ENCODE peak calls at places on chromosomes 13 and 19, in five cellular contexts. V, J, Z, B and C are unnamed samples.

GRCh38 chr13:77810891-77811290 is 107.7 kb downstream of the EDNRB start:
- DNase-seq in Z (no peak), B (no peak), V (no peak), J (no peak), C (no peak)

GRCh38 chr19:30060872-30061556 is 119.0 kb downstream of the URI1 start:
- DNase-seq in Z (no peak), B (no peak), J (no peak), V (no peak), C (peak; percentile 29)

GRCh38 chr19:39426170-39426569 is 9.6 kb downstream of the RPS16 start:
- DNase-seq in J (no peak), V (no peak), Z (no peak), B (no peak), C (no peak)

GRCh38 chr19:13089139-13089856 is 13.4 kb downstream of the LYL1 start:
- DNase-seq in Z (peak; percentile 89), V (no peak), J (peak; percentile 33), B (no peak), C (peak; percentile 76)

GRCh38 chr13:99982741-99983400 is 1.3 kb downstream of the ZIC2 start:
- DNase-seq in B (no peak), Z (peak; percentile 31), J (no peak), V (no peak), C (no peak)

GRCh38 chr19:23673132-23673531 is 13.9 kb downstream of the ZNF675 start:
- DNase-seq in V (no peak), B (no peak), Z (no peak), J (no peak), C (no peak)

GRCh38 chr13:109955598-109955997 is 169.2 kb upstream of the IRS2 start:
- DNase-seq in J (no peak), B (no peak), Z (no peak), V (no peak), C (no peak)

GRCh38 chr19:47200530-47200929 is 30.5 kb downstream of the BBC3 start:
- DNase-seq in B (no peak), V (no peak), J (no peak), Z (no peak), C (no peak)

GRCh38 chr19:33670398-33670797 is 48.6 kb downstream of the CHST8 start:
- DNase-seq in B (no peak), Z (no peak), V (no peak), J (no peak), C (no peak)

GRCh38 chr19:927044-927706 is 1.3 kb downstream of the ARID3A start:
- DNase-seq in Z (peak; percentile 73), B (no peak), J (peak; percentile 87), V (peak; percentile 75), C (peak; percentile 67)

GRCh38 chr13:67183151-67183550 is 47.0 kb downstream of the PCDH9 start:
- DNase-seq in J (no peak), Z (no peak), V (no peak), B (no peak), C (no peak)

GRCh38 chr19:2223959-2224358 is 12.2 kb downstream of the PLEKHJ1 start:
- DNase-seq in Z (no peak), V (no peak), J (no peak), B (no peak), C (no peak)

GRCh38 chr13:33908111-33908510 is 90.2 kb downstream of the RFC3 start:
- DNase-seq in V (no peak), Z (no peak), J (no peak), B (no peak), C (no peak)

GRCh38 chr13:44735806-44736205 is 159.7 kb upstream of the TSC22D1 start:
- DNase-seq in Z (no peak), J (no peak), V (no peak), B (no peak), C (no peak)